ENCODE peak calls at places on chromosome 15, in seven cellular contexts. One of them, this sample, is unnamed.

GRCh38 chr15:78076231-78077052 is 1.1 kb downstream of the TBC1D2B start:
- DNase-seq in fibroblast of mammary gland: no peak
- DNase-seq in OCI-LY7: no peak
- DNase-seq in ovary: no peak
- DNase-seq in CD4-positive, alpha-beta T cell: no peak
- DNase-seq in omental fat pad: peak
- DNase-seq in AG04450: no peak
- DNase-seq in this sample: no peak

GRCh38 chr15:97114900-97115763 is 784.6 kb downstream of the NR2F2 start:
- DNase-seq in omental fat pad: no peak
- DNase-seq in AG04450: no peak
- DNase-seq in ovary: no peak
- DNase-seq in fibroblast of mammary gland: no peak
- DNase-seq in CD4-positive, alpha-beta T cell: no peak
- DNase-seq in OCI-LY7: no peak
- DNase-seq in this sample: no peak

GRCh38 chr15:81278306-81279029 is 45.5 kb downstream of the STARD5 start:
- DNase-seq in omental fat pad: no peak
- DNase-seq in AG04450: no peak
- DNase-seq in ovary: no peak
- DNase-seq in CD4-positive, alpha-beta T cell: no peak
- DNase-seq in fibroblast of mammary gland: no peak
- DNase-seq in OCI-LY7: no peak
- DNase-seq in this sample: no peak

GRCh38 chr15:51750186-51750585 is 1.2 kb upstream of the TMOD2 start:
- DNase-seq in CD4-positive, alpha-beta T cell: no peak
- DNase-seq in AG04450: no peak
- DNase-seq in OCI-LY7: no peak
- DNase-seq in fibroblast of mammary gland: no peak
- DNase-seq in omental fat pad: no peak
- DNase-seq in ovary: no peak
- DNase-seq in this sample: no peak

GRCh38 chr15:56337084-56337725 is 28.0 kb upstream of the TEX9 start:
- DNase-seq in OCI-LY7: no peak
- DNase-seq in fibroblast of mammary gland: no peak
- DNase-seq in AG04450: no peak
- DNase-seq in CD4-positive, alpha-beta T cell: no peak
- DNase-seq in omental fat pad: no peak
- DNase-seq in ovary: no peak
- DNase-seq in this sample: no peak

GRCh38 chr15:50865515-50866370 is 42.7 kb upstream of the AP4E1 start:
- DNase-seq in fibroblast of mammary gland: no peak
- DNase-seq in ovary: no peak
- DNase-seq in OCI-LY7: no peak
- DNase-seq in omental fat pad: no peak
- DNase-seq in CD4-positive, alpha-beta T cell: no peak
- DNase-seq in AG04450: no peak
- DNase-seq in this sample: no peak

GRCh38 chr15:67146875-67147381 is 81.5 kb downstream of the SMAD3 start:
- DNase-seq in fibroblast of mammary gland: peak
- DNase-seq in CD4-positive, alpha-beta T cell: peak
- DNase-seq in OCI-LY7: no peak
- DNase-seq in ovary: no peak
- DNase-seq in omental fat pad: no peak
- DNase-seq in AG04450: peak
- DNase-seq in this sample: no peak

GRCh38 chr15:67678948-67679347 is 136.4 kb downstream of the MAP2K5 start:
- DNase-seq in omental fat pad: no peak
- DNase-seq in ovary: no peak
- DNase-seq in OCI-LY7: no peak
- DNase-seq in CD4-positive, alpha-beta T cell: no peak
- DNase-seq in AG04450: no peak
- DNase-seq in fibroblast of mammary gland: no peak
- DNase-seq in this sample: no peak

GRCh38 chr15:76930831-76931396 is 635 bp upstream of the RCN2 start:
- DNase-seq in CD4-positive, alpha-beta T cell: no peak
- DNase-seq in AG04450: no peak
- DNase-seq in ovary: no peak
- DNase-seq in OCI-LY7: peak
- DNase-seq in fibroblast of mammary gland: no peak
- DNase-seq in omental fat pad: no peak
- DNase-seq in this sample: no peak

GRCh38 chr15:71975816-71976150 is 142.2 kb downstream of the MYO9A start:
- DNase-seq in omental fat pad: no peak
- DNase-seq in OCI-LY7: no peak
- DNase-seq in ovary: no peak
- DNase-seq in AG04450: no peak
- DNase-seq in fibroblast of mammary gland: no peak
- DNase-seq in CD4-positive, alpha-beta T cell: no peak
- DNase-seq in this sample: no peak

GRCh38 chr15:60399246-60399915 is 1.6 kb upstream of the ANXA2 start:
- DNase-seq in CD4-positive, alpha-beta T cell: no peak
- DNase-seq in ovary: no peak
- DNase-seq in OCI-LY7: no peak
- DNase-seq in omental fat pad: no peak
- DNase-seq in AG04450: no peak
- DNase-seq in fibroblast of mammary gland: no peak
- DNase-seq in this sample: no peak

GRCh38 chr15:94792166-94792565 is 560.8 kb downstream of the MCTP2 start:
- DNase-seq in omental fat pad: no peak
- DNase-seq in OCI-LY7: no peak
- DNase-seq in ovary: no peak
- DNase-seq in AG04450: peak
- DNase-seq in fibroblast of mammary gland: peak
- DNase-seq in CD4-positive, alpha-beta T cell: no peak
- DNase-seq in this sample: no peak

GRCh38 chr15:68526269-68526668 is 52.5 kb upstream of the CORO2B start:
- DNase-seq in CD4-positive, alpha-beta T cell: no peak
- DNase-seq in OCI-LY7: no peak
- DNase-seq in omental fat pad: no peak
- DNase-seq in AG04450: no peak
- DNase-seq in ovary: no peak
- DNase-seq in fibroblast of mammary gland: peak
- DNase-seq in this sample: peak

GRCh38 chr15:78077053-78077859 is at the start of gene TBC1D2B:
- DNase-seq in omental fat pad: peak
- DNase-seq in OCI-LY7: peak
- DNase-seq in fibroblast of mammary gland: peak
- DNase-seq in ovary: peak
- DNase-seq in CD4-positive, alpha-beta T cell: peak
- DNase-seq in AG04450: no peak
- DNase-seq in this sample: peak

GRCh38 chr15:83112233-83112958 is 5.0 kb downstream of the TM6SF1 start:
- DNase-seq in omental fat pad: no peak
- DNase-seq in ovary: no peak
- DNase-seq in fibroblast of mammary gland: peak
- DNase-seq in CD4-positive, alpha-beta T cell: no peak
- DNase-seq in AG04450: peak
- DNase-seq in OCI-LY7: no peak
- DNase-seq in this sample: no peak

GRCh38 chr15:63389902-63390301 is 8.3 kb upstream of the CA12 start:
- DNase-seq in OCI-LY7: peak
- DNase-seq in omental fat pad: no peak
- DNase-seq in ovary: peak
- DNase-seq in fibroblast of mammary gland: no peak
- DNase-seq in AG04450: no peak
- DNase-seq in CD4-positive, alpha-beta T cell: peak
- DNase-seq in this sample: no peak

GRCh38 chr15:80403712-80404056 is 498 bp upstream of the ARNT2 start:
- DNase-seq in OCI-LY7: no peak
- DNase-seq in CD4-positive, alpha-beta T cell: no peak
- DNase-seq in omental fat pad: no peak
- DNase-seq in AG04450: no peak
- DNase-seq in ovary: no peak
- DNase-seq in fibroblast of mammary gland: no peak
- DNase-seq in this sample: peak

GRCh38 chr15:29270169-29270955 is 740 bp upstream of the NSMCE3 start:
- DNase-seq in CD4-positive, alpha-beta T cell: peak
- DNase-seq in ovary: peak
- DNase-seq in fibroblast of mammary gland: peak
- DNase-seq in omental fat pad: no peak
- DNase-seq in OCI-LY7: peak
- DNase-seq in AG04450: no peak
- DNase-seq in this sample: peak

GRCh38 chr15:25182736-25183445 is 228.1 kb downstream of the SNRPN start:
- DNase-seq in CD4-positive, alpha-beta T cell: no peak
- DNase-seq in omental fat pad: peak
- DNase-seq in AG04450: no peak
- DNase-seq in OCI-LY7: no peak
- DNase-seq in ovary: peak
- DNase-seq in fibroblast of mammary gland: no peak
- DNase-seq in this sample: no peak

GRCh38 chr15:95442107-95442719 is 888.3 kb upstream of the NR2F2 start:
- DNase-seq in omental fat pad: no peak
- DNase-seq in AG04450: no peak
- DNase-seq in OCI-LY7: no peak
- DNase-seq in ovary: no peak
- DNase-seq in CD4-positive, alpha-beta T cell: no peak
- DNase-seq in fibroblast of mammary gland: peak
- DNase-seq in this sample: no peak

GRCh38 chr15:90036343-90036742 is 35.2 kb downstream of the ZNF710 start:
- DNase-seq in CD4-positive, alpha-beta T cell: no peak
- DNase-seq in OCI-LY7: no peak
- DNase-seq in fibroblast of mammary gland: no peak
- DNase-seq in AG04450: no peak
- DNase-seq in ovary: no peak
- DNase-seq in omental fat pad: no peak
- DNase-seq in this sample: no peak

DNA sequence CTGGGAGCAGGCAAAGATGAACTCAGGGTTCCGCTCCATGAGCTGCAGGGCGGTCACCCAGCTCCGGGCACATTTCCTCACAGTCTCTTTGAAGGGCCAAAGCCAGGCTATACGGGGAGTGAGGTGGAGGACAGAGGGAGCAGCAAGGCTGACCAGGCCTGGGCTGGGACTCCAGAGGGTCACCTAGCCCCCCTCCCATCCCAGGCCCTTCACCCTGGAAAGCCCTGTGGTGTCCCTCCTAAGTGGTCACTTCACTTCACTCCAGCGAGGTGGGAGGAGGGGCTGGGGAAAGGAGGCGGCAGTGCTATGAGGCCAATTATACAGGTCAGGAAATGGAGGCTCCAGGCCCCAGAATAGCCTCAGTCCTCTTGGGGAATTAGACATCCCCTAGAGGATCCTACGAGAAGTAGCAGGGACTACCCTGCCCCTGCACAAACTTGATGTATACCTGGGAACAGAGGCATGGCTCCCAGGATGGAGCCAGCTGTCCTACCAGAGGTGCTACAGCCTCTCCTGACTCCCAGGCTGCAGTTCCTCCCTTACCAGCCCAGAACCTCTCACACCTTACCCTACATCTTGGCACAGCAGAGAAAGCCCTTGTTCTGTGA is 5.7 kb downstream of the MAN2C1 start:
- DNase-seq in ovary: no peak
- DNase-seq in OCI-LY7: no peak
- DNase-seq in fibroblast of mammary gland: no peak
- DNase-seq in omental fat pad: no peak
- DNase-seq in CD4-positive, alpha-beta T cell: no peak
- DNase-seq in AG04450: no peak
- DNase-seq in this sample: no peak
- TF ChIP-seq CTCF in ovary: no peak
- TF ChIP-seq CTCF in OCI-LY7: peak
- TF ChIP-seq CTCF in fibroblast of mammary gland: no peak
- TF ChIP-seq CTCF in omental fat pad: no peak
- TF ChIP-seq CTCF in CD4-positive, alpha-beta T cell: no peak
- TF ChIP-seq CTCF in AG04450: no peak
- TF ChIP-seq CTCF in this sample: no peak

GRCh38 chr15:43268111-43269105 is 1.7 kb upstream of the TGM5 start:
- DNase-seq in CD4-positive, alpha-beta T cell: no peak
- DNase-seq in omental fat pad: no peak
- DNase-seq in AG04450: no peak
- DNase-seq in OCI-LY7: no peak
- DNase-seq in fibroblast of mammary gland: no peak
- DNase-seq in ovary: no peak
- DNase-seq in this sample: peak
- TF ChIP-seq CTCF in CD4-positive, alpha-beta T cell: no peak
- TF ChIP-seq CTCF in omental fat pad: no peak
- TF ChIP-seq CTCF in AG04450: peak
- TF ChIP-seq CTCF in OCI-LY7: peak
- TF ChIP-seq CTCF in fibroblast of mammary gland: peak
- TF ChIP-seq CTCF in ovary: no peak
- TF ChIP-seq CTCF in this sample: peak

GRCh38 chr15:42490743-42491539 is at the start of gene ZNF106:
- DNase-seq in CD4-positive, alpha-beta T cell: peak
- DNase-seq in fibroblast of mammary gland: peak
- DNase-seq in AG04450: peak
- DNase-seq in OCI-LY7: peak
- DNase-seq in ovary: peak
- DNase-seq in omental fat pad: no peak
- DNase-seq in this sample: peak
- TF ChIP-seq CTCF in CD4-positive, alpha-beta T cell: no peak
- TF ChIP-seq CTCF in fibroblast of mammary gland: no peak
- TF ChIP-seq CTCF in AG04450: peak
- TF ChIP-seq CTCF in OCI-LY7: peak
- TF ChIP-seq CTCF in ovary: no peak
- TF ChIP-seq CTCF in omental fat pad: no peak
- TF ChIP-seq CTCF in this sample: peak

DNA sequence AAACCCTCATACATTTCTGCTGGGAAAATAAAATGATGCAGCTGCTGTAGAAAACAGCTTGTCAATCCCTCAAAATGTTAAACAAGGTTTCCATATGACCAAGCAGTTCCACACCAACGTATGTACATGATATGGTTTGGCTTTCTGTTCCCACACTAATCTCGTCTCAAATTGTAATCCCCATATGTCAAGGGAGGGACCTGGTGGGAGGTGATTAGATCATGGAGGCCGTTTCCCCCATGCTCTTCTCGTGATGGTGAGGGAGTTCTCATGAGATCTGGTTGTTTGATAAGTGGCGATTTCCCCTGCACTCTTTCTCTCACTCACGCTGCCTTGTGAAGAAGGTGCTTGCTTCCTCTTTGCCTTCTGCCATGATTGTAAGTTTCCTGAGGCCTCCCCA is 100.6 kb upstream of the SLC24A5 start:
- DNase-seq in AG04450: no peak
- DNase-seq in omental fat pad: no peak
- DNase-seq in ovary: no peak
- DNase-seq in OCI-LY7: no peak
- DNase-seq in fibroblast of mammary gland: no peak
- DNase-seq in CD4-positive, alpha-beta T cell: no peak
- DNase-seq in this sample: no peak
- TF ChIP-seq CTCF in AG04450: no peak
- TF ChIP-seq CTCF in omental fat pad: no peak
- TF ChIP-seq CTCF in ovary: no peak
- TF ChIP-seq CTCF in OCI-LY7: no peak
- TF ChIP-seq CTCF in fibroblast of mammary gland: no peak
- TF ChIP-seq CTCF in CD4-positive, alpha-beta T cell: no peak
- TF ChIP-seq CTCF in this sample: no peak